ENCODE peak calls at places on chromosome 6, in five cellular contexts. G is A172; W is amniotic stem cell; R is activated naive CD8-positive, alpha-beta T cell treated with anti-CD3 and anti-CD28 coated beads, Interleukin-2, amount 50 U/mL, for 24 hours; K is globus pallidus. U is an unnamed sample.
A peak's percentile ranks its signal among the peaks of the same experiment; 100 is the strongest.

GRCh38 chr6:150880336-150880735 is 14.8 kb downstream of the MTHFD1L start:
- DNase-seq in G (no peak), W (no peak), R (no peak), K (no peak), U (no peak)

GRCh38 chr6:112150363-112150762 is 63.0 kb downstream of the FAM229B start:
- DNase-seq in W (peak; percentile 2), R (no peak), G (no peak), K (peak; percentile 18), U (no peak)

GRCh38 chr6:37518116-37518515 is 18.4 kb upstream of the CCDC167 start:
- DNase-seq in W (no peak), G (no peak), R (no peak), K (no peak), U (no peak)

GRCh38 chr6:11278207-11278559 is 45.7 kb upstream of the NEDD9 start:
- DNase-seq in W (no peak), K (no peak), R (peak; percentile 34), G (no peak), U (no peak)

GRCh38 chr6:116615937-116616756 is at the start of gene RSPH4A:
- DNase-seq in K (peak; percentile 84), W (peak; percentile 95), G (peak; percentile 87), R (peak; percentile 70), U (peak; percentile 83)

GRCh38 chr6:116969211-116969863 is 92.3 kb downstream of the RFX6 start:
- DNase-seq in R (no peak), K (peak; percentile 44), G (peak; percentile 55), W (peak; percentile 33), U (no peak)

GRCh38 chr6:71298459-71298858 is 9.8 kb downstream of the OGFRL1 start:
- DNase-seq in K (no peak), W (no peak), G (no peak), R (no peak), U (no peak)

GRCh38 chr6:34094474-34095135 is 51.3 kb downstream of the GRM4 start:
- DNase-seq in K (no peak), W (no peak), R (no peak), G (no peak), U (no peak)

GRCh38 chr6:106444777-106445507 is 84.4 kb downstream of the CRYBG1 start:
- DNase-seq in G (peak; percentile 68), K (peak; percentile 56), R (no peak), W (peak; percentile 40), U (peak; percentile 15)

GRCh38 chr6:137827411-137827940 is 39.6 kb upstream of the TNFAIP3 start:
- DNase-seq in K (no peak), R (no peak), G (no peak), W (no peak), U (no peak)